ENCODE peak calls at places on chromosome 15, in seven cellular contexts. U is PC-3, V is GM23338, Z is HCT116, Q is hepatocyte, L is SK-N-SH, N is neural progenitor cell. B is an unnamed sample.

GRCh38 chr15:76803049-76803571 is 102.0 kb downstream of the SCAPER start:
- DNase-seq in Q (no peak), L (no peak), Z (no peak), U (no peak), N (no peak), V (peak; percentile 44), B (no peak)

GRCh38 chr15:62940359-62940754 is 102.2 kb upstream of the TPM1 start:
- DNase-seq in N (no peak), L (no peak), U (no peak), Z (no peak), Q (no peak), V (no peak), B (no peak)

GRCh38 chr15:52002351-52002750 is 16.7 kb upstream of the MAPK6 start:
- DNase-seq in V (no peak), U (no peak), Q (no peak), L (no peak), N (no peak), Z (no peak), B (no peak)

GRCh38 chr15:81950841-81951414 is 94.9 kb downstream of the MEX3B start:
- DNase-seq in V (peak; percentile 21), L (peak; percentile 9), U (no peak), Q (peak; percentile 24), N (no peak), Z (no peak), B (no peak)

GRCh38 chr15:40088929-40089755 is 19.5 kb downstream of the BMF start:
- DNase-seq in L (no peak), U (no peak), Q (no peak), N (peak; percentile 90), V (peak; percentile 84), Z (no peak), B (no peak)

GRCh38 chr15:39462691-39463090 is 118.2 kb upstream of the THBS1 start:
- DNase-seq in V (no peak), U (peak; percentile 66), Z (no peak), Q (no peak), L (no peak), N (no peak), B (no peak)

GRCh38 chr15:82530606-82531379 is 9.5 kb downstream of the RPS17 start:
- DNase-seq in N (peak; percentile 76), Q (peak; percentile 77), V (peak; percentile 83), Z (peak; percentile 73), U (peak; percentile 72), L (peak; percentile 82), B (peak; percentile 76)

GRCh38 chr15:71278989-71279756 is 163.9 kb downstream of the THSD4 start:
- DNase-seq in U (peak; percentile 95), L (no peak), Z (no peak), Q (peak; percentile 81), V (no peak), N (no peak), B (no peak)

GRCh38 chr15:39014682-39015081 is 450.1 kb upstream of the RASGRP1 start:
- DNase-seq in V (no peak), L (no peak), U (no peak), Q (peak; percentile 15), Z (no peak), N (no peak), B (no peak)

GRCh38 chr15:78393137-78393536 is 44.9 kb upstream of the IREB2 start:
- DNase-seq in V (no peak), Q (no peak), U (no peak), N (no peak), Z (no peak), L (no peak), B (no peak)

GRCh38 chr15:64841258-64842098 is at the start of gene PLEKHO2:
- DNase-seq in Q (peak; percentile 96), Z (peak; percentile 73), L (peak; percentile 97), N (peak; percentile 98), V (peak; percentile 99), U (peak; percentile 82), B (peak; percentile 94)

GRCh38 chr15:81955709-81956108 is 90.1 kb downstream of the MEX3B start:
- DNase-seq in N (no peak), U (no peak), Z (no peak), L (no peak), Q (no peak), V (no peak), B (no peak)

GRCh38 chr15:55916666-55917409 is 76.6 kb downstream of the NEDD4 start:
- DNase-seq in N (peak; percentile 4), U (peak; percentile 43), Z (no peak), L (no peak), V (no peak), Q (no peak), B (no peak)

GRCh38 chr15:70701891-70702568 is 61.3 kb downstream of the UACA start:
- DNase-seq in V (no peak), Z (no peak), L (no peak), N (no peak), Q (peak; percentile 38), U (peak; percentile 88), B (no peak)

GRCh38 chr15:35254052-35254451 is 169.0 kb upstream of the NANOGP8 start:
- DNase-seq in N (no peak), Q (no peak), U (no peak), L (no peak), V (peak; percentile 16), Z (no peak), B (no peak)

GRCh38 chr15:70077436-70077835 is 20.3 kb downstream of the TLE3 start:
- DNase-seq in L (no peak), Z (no peak), N (no peak), U (no peak), V (no peak), Q (no peak), B (no peak)

GRCh38 chr15:55546718-55547117 is 38.7 kb upstream of the DNAAF4 start:
- DNase-seq in L (no peak), V (no peak), N (no peak), U (peak; percentile 48), Q (no peak), Z (no peak), B (no peak)

GRCh38 chr15:81175496-81175895 is 21.2 kb upstream of the IL16 start:
- DNase-seq in N (no peak), V (no peak), Z (no peak), L (no peak), Q (no peak), U (no peak), B (no peak)

GRCh38 chr15:56428821-56429458 is 36.0 kb downstream of the MNS1 start:
- DNase-seq in V (peak; percentile 52), N (peak; percentile 11), Q (peak; percentile 16), Z (peak; percentile 10), U (peak; percentile 53), L (peak; percentile 21), B (peak; percentile 68)

GRCh38 chr15:63452552-63453136 is 51.7 kb upstream of the USP3 start:
- DNase-seq in Q (no peak), U (no peak), N (no peak), Z (no peak), V (no peak), L (no peak), B (no peak)

GRCh38 chr15:83322061-83322460 is 37.6 kb upstream of the BNC1 start:
- DNase-seq in V (peak; percentile 14), Q (no peak), N (no peak), U (no peak), Z (no peak), L (no peak), B (no peak)

GRCh38 chr15:74768771-74769342 is 13.0 kb upstream of the CSK start:
- DNase-seq in U (peak; percentile 64), Z (peak; percentile 42), V (peak; percentile 81), N (peak; percentile 81), Q (peak; percentile 73), L (peak; percentile 84), B (peak; percentile 68)

GRCh38 chr15:55695432-55695831 is 47.5 kb downstream of the PRTG start:
- DNase-seq in Z (no peak), N (peak; percentile 58), Q (no peak), U (no peak), V (peak; percentile 15), L (no peak), B (no peak)

GRCh38 chr15:64092864-64093626 is 593 bp downstream of the CIAO2A start:
- DNase-seq in Z (no peak), L (peak; percentile 57), V (peak; percentile 76), N (peak; percentile 61), Q (peak; percentile 61), U (peak; percentile 12), B (peak; percentile 79)

GRCh38 chr15:42736178-42736792 is 643 bp downstream of the CDAN1 start:
- DNase-seq in Q (peak; percentile 59), V (peak; percentile 43), L (peak; percentile 81), N (peak; percentile 70), Z (no peak), U (peak; percentile 7), B (peak; percentile 46)

DNA sequence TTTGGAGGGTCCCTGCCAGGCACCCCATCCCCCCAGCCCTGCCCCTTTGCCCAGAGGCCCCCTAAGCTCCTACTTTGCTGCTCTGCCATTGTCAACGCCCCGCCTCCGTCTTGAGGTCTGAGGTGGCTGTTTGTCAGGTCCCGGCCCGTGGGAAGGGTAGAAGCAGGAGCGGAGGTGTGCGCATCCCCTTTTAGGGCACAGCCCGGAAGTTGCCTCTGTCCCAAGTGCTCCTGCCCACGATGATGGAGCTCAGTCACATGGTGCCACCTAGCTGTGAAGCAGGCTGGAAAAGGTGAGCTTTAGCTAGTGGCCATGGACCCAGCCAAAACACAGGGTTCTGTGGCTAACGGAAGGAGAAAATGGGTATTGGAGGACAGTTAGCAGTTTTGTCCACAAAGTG is 28.5 kb upstream of the LCTL start:
- DNase-seq in N (no peak), L (no peak), U (peak; percentile 9), V (peak; percentile 34), Q (no peak), Z (no peak), B (peak; percentile 13)
- TF ChIP-seq CTCF in N (no peak), L (no peak), U (peak; percentile 35), V (peak; percentile 73), Q (no peak), Z (peak; percentile 17), B (peak; percentile 28)

GRCh38 chr15:94069834-94070233 is 161.5 kb upstream of the MCTP2 start:
- DNase-seq in U (no peak), Q (no peak), V (no peak), N (no peak), L (no peak), Z (no peak), B (no peak)
- TF ChIP-seq EZH2phosphoT487 in U (no peak), Q (no peak), V (no peak), N (no peak), L (no peak), Z (no peak), B (no peak)

GRCh38 chr15:26129852-26130251 is 266.7 kb upstream of the ATP10A start:
- DNase-seq in V (peak; percentile 70), U (no peak), Q (no peak), N (no peak), L (no peak), Z (no peak), B (no peak)
- H3K4me1 ChIP-seq in V (peaks cover 48% of the 10 kb centered on the region), U (no peaks in the 10 kb centered on the region), Q (no peaks in the 10 kb centered on the region), N (peaks cover 11% of the 10 kb centered on the region), L (no peaks in the 10 kb centered on the region), Z (no peaks in the 10 kb centered on the region), B (no peaks in the 10 kb centered on the region)

GRCh38 chr15:67110958-67111864 is 45.8 kb downstream of the SMAD3 start:
- DNase-seq in V (no peak), Q (no peak), Z (no peak), U (no peak), N (no peak), L (no peak), B (no peak)

GRCh38 chr15:67114846-67115521 is 49.6 kb downstream of the SMAD3 start:
- DNase-seq in Q (no peak), V (no peak), U (peak; percentile 31), Z (no peak), L (no peak), N (no peak), B (no peak)

GRCh38 chr15:67116742-67117141 is 51.3 kb downstream of the SMAD3 start:
- DNase-seq in Z (no peak), L (no peak), N (no peak), V (no peak), U (peak; percentile 62), Q (peak; percentile 53), B (no peak)

GRCh38 chr15:67115567-67115966 is 50.2 kb downstream of the SMAD3 start:
- DNase-seq in L (no peak), N (no peak), V (no peak), Q (no peak), U (no peak), Z (no peak), B (peak; percentile 53)

GRCh38 chr15:67114046-67114445 is 48.6 kb downstream of the SMAD3 start:
- DNase-seq in L (no peak), N (no peak), Z (no peak), V (no peak), U (no peak), Q (no peak), B (no peak)
- TF ChIP-seq CTCF in L (no peak), N (no peak), Z (no peak), V (no peak), U (no peak), Q (no peak), B (no peak)

B was measured in OCI-LY7.